ENCODE peak calls at places on chromosomes 2 and 18, in four cellular contexts. E is GM23248, P is HCT116, F is K562. Z is an unnamed sample.

GRCh38 chr2:118128826-118129225 is 40.6 kb downstream of the INSIG2 start:
- DNase-seq in E (peak), P (no peak), F (no peak), Z (no peak)

GRCh38 chr2:3122525-3122924 is 255.1 kb downstream of the EIPR1 start:
- DNase-seq in E (no peak), P (no peak), F (no peak), Z (no peak)

GRCh38 chr18:50528806-50529205 is 31.1 kb upstream of the MAPK4 start:
- DNase-seq in E (no peak), P (no peak), F (no peak), Z (no peak)

GRCh38 chr2:73920577-73921545 is 5.8 kb upstream of the DGUOK start:
- DNase-seq in E (peak), P (peak), F (peak), Z (no peak)

GRCh38 chr2:128408349-128409305 is 90.0 kb upstream of the HS6ST1 start:
- DNase-seq in E (peak), P (no peak), F (no peak), Z (peak)

GRCh38 chr2:45275235-45275805 is 266.1 kb upstream of the SIX2 start:
- DNase-seq in E (peak), P (no peak), F (no peak), Z (no peak)

GRCh38 chr2:240989451-240990265 is 8.8 kb upstream of the SNED1 start:
- DNase-seq in E (peak), P (peak), F (peak), Z (peak)

GRCh38 chr2:217897091-217897715 is 105.6 kb downstream of the TNS1 start:
- DNase-seq in E (no peak), P (no peak), F (no peak), Z (peak)

GRCh38 chr18:48475635-48476549 is 62.9 kb upstream of the CTIF start:
- DNase-seq in E (peak), P (peak), F (peak), Z (no peak)

GRCh38 chr2:174492963-174493431 is 6.2 kb upstream of the GPR155 start:
- DNase-seq in E (no peak), P (no peak), F (no peak), Z (no peak)

GRCh38 chr2:496729-497128 is 180.5 kb downstream of the TMEM18 start:
- DNase-seq in E (no peak), P (no peak), F (no peak), Z (no peak)

GRCh38 chr2:10256525-10257031 is 46.1 kb upstream of the HPCAL1 start:
- DNase-seq in E (no peak), P (no peak), F (no peak), Z (peak)

GRCh38 chr2:15182275-15182674 is 378.9 kb downstream of the NBAS start:
- DNase-seq in E (no peak), P (no peak), F (no peak), Z (no peak)

DNA sequence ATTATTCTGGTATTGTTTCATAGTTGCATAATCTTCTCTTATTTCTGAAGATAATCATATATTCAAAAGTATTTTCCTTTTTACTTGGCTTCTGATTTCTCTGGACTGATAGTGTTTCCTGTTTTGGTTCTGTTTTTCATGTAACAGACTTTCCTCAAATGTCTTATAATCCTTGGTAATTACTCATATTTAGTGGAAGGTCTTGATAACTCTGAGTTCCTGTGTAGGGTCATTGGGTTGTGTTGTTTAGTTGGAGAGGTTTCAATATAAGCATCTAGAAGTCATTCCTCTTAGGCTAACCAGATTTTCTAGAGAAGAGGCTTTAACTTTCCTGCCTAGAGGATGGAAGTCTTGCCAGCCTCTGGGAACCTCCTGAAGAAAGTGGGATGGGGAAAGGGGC is 23.8 kb downstream of the MFSD6 start:
- DNase-seq in E (no peak), P (no peak), F (no peak), Z (no peak)
- H3K9ac ChIP-seq in E (no peak), P (no peak), F (no peak), Z (no peak)

GRCh38 chr2:189341077-189341476 is 100.2 kb upstream of the WDR75 start:
- DNase-seq in E (no peak), P (no peak), F (no peak), Z (no peak)

GRCh38 chr2:189336276-189336975 is 104.8 kb upstream of the WDR75 start:
- DNase-seq in E (peak), P (no peak), F (no peak), Z (no peak)

GRCh38 chr2:189338119-189338518 is 103.2 kb upstream of the WDR75 start:
- DNase-seq in E (no peak), P (no peak), F (no peak), Z (no peak)

DNA sequence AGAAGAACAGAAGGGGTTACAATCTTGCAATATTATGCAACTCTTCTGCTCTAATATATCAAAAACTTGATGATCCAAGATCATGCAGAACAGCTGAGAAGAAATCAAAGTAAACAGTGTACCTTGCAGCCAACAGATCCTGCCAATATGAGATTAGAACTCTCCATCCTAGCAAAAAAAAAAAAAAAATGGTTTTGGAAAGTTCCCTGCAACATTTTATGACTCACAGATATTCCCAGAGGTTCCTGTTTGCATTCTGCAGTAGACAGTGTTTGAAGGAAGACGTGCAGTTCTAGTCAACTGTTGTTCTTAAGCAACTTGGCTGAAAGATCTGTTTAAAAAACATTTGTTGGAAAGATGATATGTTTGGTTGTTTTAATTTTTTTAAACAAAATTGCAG is 103.6 kb upstream of the WDR75 start:
- DNase-seq in E (peak), P (no peak), F (no peak), Z (no peak)
- H3K27ac ChIP-seq in E (no peak), P (no peak), F (no peak), Z (no peak)

GRCh38 chr2:224927011-224927410 is 115.3 kb downstream of the DOCK10 start:
- DNase-seq in E (no peak), P (no peak), F (no peak), Z (no peak)

GRCh38 chr2:224925822-224926124 is 116.5 kb downstream of the DOCK10 start:
- DNase-seq in E (peak), P (no peak), F (no peak), Z (no peak)

GRCh38 chr2:224927671-224928173 is 114.5 kb downstream of the DOCK10 start:
- DNase-seq in E (no peak), P (no peak), F (no peak), Z (no peak)

GRCh38 chr2:224922142-224922727 is 120.0 kb downstream of the DOCK10 start:
- DNase-seq in E (no peak), P (no peak), F (no peak), Z (no peak)

GRCh38 chr2:224925066-224925821 is 117.0 kb downstream of the DOCK10 start:
- DNase-seq in E (no peak), P (no peak), F (no peak), Z (no peak)
- H3K9ac ChIP-seq in E (peak), P (no peak), F (no peak), Z (no peak)

DNA sequence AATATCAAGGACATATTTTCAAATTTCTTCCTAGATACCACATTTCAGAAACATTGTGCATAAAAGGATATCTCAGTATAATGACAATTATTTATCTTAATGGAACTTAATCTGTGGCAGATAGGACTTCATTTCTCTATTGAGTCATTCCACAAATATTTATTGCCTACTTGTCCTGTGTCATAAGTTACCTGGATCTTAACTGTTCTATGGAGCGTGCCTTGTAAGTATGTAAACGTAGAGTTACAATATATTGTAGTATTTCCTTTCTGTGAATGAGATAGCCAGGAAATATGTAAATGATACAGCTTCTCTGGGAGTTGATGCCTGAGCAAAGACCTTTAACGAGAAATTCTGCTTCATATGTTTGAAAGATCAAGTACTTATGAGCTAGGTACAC is 2.5 kb downstream of the AGFG1 start:
- DNase-seq in E (no peak), P (no peak), F (no peak), Z (no peak)
- H3K27ac ChIP-seq in E (no peak), P (no peak), F (no peak), Z (no peak)

DNA sequence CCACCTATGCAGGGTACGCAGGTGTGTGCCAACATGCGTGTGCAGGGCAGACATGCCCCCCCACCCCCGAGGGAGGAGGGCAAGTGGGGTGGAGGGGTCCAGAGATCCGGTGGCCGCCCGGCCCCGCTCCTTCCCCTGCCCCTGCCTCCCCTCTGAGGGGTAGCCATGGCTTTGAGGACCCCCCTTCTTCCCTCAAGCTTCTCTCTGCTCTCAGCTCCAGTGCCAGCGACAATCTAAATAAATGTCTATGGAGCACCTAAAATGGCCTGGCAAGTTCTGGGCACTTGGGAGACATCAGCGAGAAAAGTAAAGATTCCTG is 91.9 kb downstream of the ZFP36L2 start:
- DNase-seq in E (no peak), P (no peak), F (no peak), Z (peak)
- H3K9ac ChIP-seq in E (no peak), P (no peak), F (peak), Z (no peak)

DNA sequence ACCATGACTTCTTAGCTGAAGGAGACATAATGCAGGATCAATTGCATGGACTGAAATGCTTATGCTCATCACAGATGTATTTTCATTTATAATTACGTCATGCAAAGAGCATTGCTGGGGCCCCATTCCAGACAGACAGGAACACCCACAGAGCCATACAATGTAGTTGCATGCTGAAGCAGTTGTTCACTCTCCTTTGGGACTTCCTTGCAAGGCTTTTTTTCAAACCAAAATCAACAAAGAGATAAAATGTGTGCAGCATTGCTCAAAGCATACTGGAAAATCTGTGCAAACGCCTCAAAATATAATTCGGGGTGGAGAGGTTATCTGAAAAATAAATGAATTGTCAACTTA is 463.2 kb downstream of the CDH2 start:
- DNase-seq in E (peak), P (no peak), F (no peak), Z (no peak)
- H3K27ac ChIP-seq in E (no peak), P (no peak), F (no peak), Z (no peak)

Z was measured in kidney.